ENCODE peak calls at places on chromosome 18, in eight cellular contexts. G, U, R, Z, A, M, X and Q are unnamed samples.

GRCh38 chr18:79367989-79368388 is 27.7 kb upstream of the NFATC1 start:
- DNase-seq in G (peak; percentile 70), U (peak; percentile 54), R (no peak), Z (no peak), A (no peak), M (no peak), X (no peak), Q (peak; percentile 62)

GRCh38 chr18:58116815-58117214 is 72.8 kb downstream of the NEDD4L start:
- DNase-seq in G (no peak), U (no peak), R (no peak), Z (no peak), A (no peak), M (no peak), X (no peak), Q (no peak)

GRCh38 chr18:21241224-21242131 is 554 bp upstream of the GREB1L start:
- DNase-seq in G (no peak), U (no peak), R (no peak), Z (no peak), A (no peak), M (no peak), X (no peak), Q (no peak)

GRCh38 chr18:43662657-43663056 is 385.4 kb upstream of the SYT4 start:
- DNase-seq in G (peak; percentile 93), U (peak; percentile 92), R (no peak), Z (no peak), A (peak; percentile 68), M (peak; percentile 75), X (no peak), Q (peak; percentile 80)

GRCh38 chr18:250685-251084 is 17.2 kb downstream of the THOC1 start:
- DNase-seq in G (peak; percentile 14), U (peak; percentile 15), R (no peak), Z (no peak), A (no peak), M (no peak), X (no peak), Q (no peak)

GRCh38 chr18:27609221-27609620 is 424.1 kb upstream of the CHST9 start:
- DNase-seq in G (peak; percentile 74), U (peak; percentile 29), R (no peak), Z (no peak), A (no peak), M (no peak), X (no peak), Q (peak; percentile 19)

GRCh38 chr18:76699923-76700322 is 122.4 kb upstream of the ZNF236 start:
- DNase-seq in G (peak; percentile 52), U (no peak), R (no peak), Z (no peak), A (no peak), M (no peak), X (no peak), Q (no peak)

GRCh38 chr18:73688851-73689659 is 458.6 kb downstream of the FBXO15 start:
- DNase-seq in G (peak; percentile 95), U (peak; percentile 93), R (no peak), Z (no peak), A (peak; percentile 95), M (no peak), X (peak; percentile 1), Q (peak; percentile 83)

GRCh38 chr18:48728204-48728833 is 189.5 kb downstream of the CTIF start:
- DNase-seq in G (peak; percentile 100), U (peak; percentile 99), R (no peak), Z (peak; percentile 80), A (peak; percentile 97), M (peak; percentile 93), X (no peak), Q (peak; percentile 99)

GRCh38 chr18:1958798-1959197 is 612.5 kb downstream of the METTL4 start:
- DNase-seq in G (no peak), U (no peak), R (no peak), Z (no peak), A (no peak), M (no peak), X (no peak), Q (no peak)

GRCh38 chr18:29164993-29165599 is 988.2 kb upstream of the CDH2 start:
- DNase-seq in G (peak; percentile 96), U (peak; percentile 89), R (no peak), Z (no peak), A (peak; percentile 70), M (peak; percentile 85), X (no peak), Q (peak; percentile 81)

GRCh38 chr18:72935744-72936143 is 68.0 kb upstream of the NETO1 start:
- DNase-seq in G (no peak), U (no peak), R (no peak), Z (no peak), A (no peak), M (no peak), X (no peak), Q (no peak)

GRCh38 chr18:7537145-7537544 is 30.0 kb upstream of the PTPRM start:
- DNase-seq in G (no peak), U (no peak), R (no peak), Z (no peak), A (no peak), M (no peak), X (no peak), Q (no peak)

GRCh38 chr18:53018791-53019190 is 678.8 kb downstream of the DCC start:
- DNase-seq in G (no peak), U (peak; percentile 3), R (no peak), Z (no peak), A (no peak), M (no peak), X (no peak), Q (peak; percentile 11)

GRCh38 chr18:13551841-13552733 is 174.3 kb downstream of the FAM210A start:
- DNase-seq in G (no peak), U (no peak), R (no peak), Z (no peak), A (no peak), M (no peak), X (no peak), Q (no peak)

GRCh38 chr18:34901299-34901698 is 139.9 kb upstream of the MAPRE2 start:
- DNase-seq in G (peak; percentile 18), U (no peak), R (no peak), Z (no peak), A (no peak), M (no peak), X (no peak), Q (no peak)

GRCh38 chr18:11324510-11324909 is 175.1 kb upstream of the PIEZO2 start:
- DNase-seq in G (peak; percentile 24), U (peak; percentile 35), R (no peak), Z (no peak), A (no peak), M (no peak), X (no peak), Q (no peak)

GRCh38 chr18:10020176-10020575 is 106.4 kb downstream of the VAPA start:
- DNase-seq in G (peak; percentile 19), U (no peak), R (no peak), Z (no peak), A (no peak), M (no peak), X (no peak), Q (no peak)

GRCh38 chr18:33839452-33840225 is 261.6 kb downstream of the ASXL3 start:
- DNase-seq in G (peak; percentile 56), U (peak; percentile 78), R (peak; percentile 41), Z (no peak), A (no peak), M (peak; percentile 16), X (peak; percentile 80), Q (peak; percentile 78)
- TF ChIP-seq CTCF in G (peak; percentile 91), U (peak; percentile 83), R (peak; percentile 61), Z (peak; percentile 56), A (peak; percentile 25), M (peak; percentile 58), X (peak; percentile 85), Q (peak; percentile 78)

GRCh38 chr18:46190667-46191066 is 86.5 kb downstream of the HAUS1 start:
- DNase-seq in G (no peak), U (no peak), R (no peak), Z (no peak), A (no peak), M (no peak), X (no peak), Q (no peak)
- H3K4me3 ChIP-seq in G (no peak overlapping the region), U (no peak overlapping the region), R (no peak overlapping the region), Z (no peak overlapping the region), A (no peak overlapping the region), M (no peak overlapping the region), X (no peak overlapping the region), Q (no peak overlapping the region)

GRCh38 chr18:56252456-56252855 is 385.9 kb downstream of the TXNL1 start:
- DNase-seq in G (no peak), U (no peak), R (no peak), Z (no peak), A (no peak), M (no peak), X (no peak), Q (no peak)

GRCh38 chr18:56255381-56255780 is 383.0 kb downstream of the TXNL1 start:
- DNase-seq in G (peak; percentile 54), U (no peak), R (no peak), Z (no peak), A (no peak), M (no peak), X (no peak), Q (peak; percentile 62)

GRCh38 chr18:56258178-56258577 is 380.2 kb downstream of the TXNL1 start:
- DNase-seq in G (no peak), U (no peak), R (no peak), Z (no peak), A (no peak), M (no peak), X (no peak), Q (no peak)

GRCh38 chr18:56256659-56257058 is 381.7 kb downstream of the TXNL1 start:
- DNase-seq in G (no peak), U (no peak), R (no peak), Z (no peak), A (no peak), M (no peak), X (no peak), Q (no peak)

DNA sequence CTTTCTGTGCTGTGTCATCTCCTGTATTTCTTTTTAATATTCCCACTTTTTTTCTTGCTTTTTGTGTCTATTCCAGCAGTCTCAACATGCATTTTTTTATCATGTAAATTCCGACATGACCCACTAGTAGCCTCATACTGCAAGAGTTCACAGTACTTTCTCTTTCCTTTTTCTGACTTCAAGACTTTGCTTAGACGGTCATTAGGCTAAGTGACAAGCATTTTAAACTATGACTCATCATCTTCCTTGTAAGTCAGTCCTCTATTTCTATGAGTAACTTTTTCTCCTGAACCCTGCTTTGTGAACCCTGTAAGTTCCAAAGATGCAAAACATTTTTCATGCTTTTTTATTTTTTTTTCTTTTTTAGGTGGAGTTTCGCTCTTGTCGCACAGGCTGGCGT is 381.2 kb downstream of the TXNL1 start:
- DNase-seq in G (peak; percentile 98), U (peak; percentile 91), R (no peak), Z (no peak), A (peak; percentile 64), M (no peak), X (no peak), Q (peak; percentile 67)
- TF ChIP-seq CTCF in G (no peak), U (no peak), R (no peak), Z (no peak), A (no peak), M (no peak), X (no peak), Q (no peak)

DNA sequence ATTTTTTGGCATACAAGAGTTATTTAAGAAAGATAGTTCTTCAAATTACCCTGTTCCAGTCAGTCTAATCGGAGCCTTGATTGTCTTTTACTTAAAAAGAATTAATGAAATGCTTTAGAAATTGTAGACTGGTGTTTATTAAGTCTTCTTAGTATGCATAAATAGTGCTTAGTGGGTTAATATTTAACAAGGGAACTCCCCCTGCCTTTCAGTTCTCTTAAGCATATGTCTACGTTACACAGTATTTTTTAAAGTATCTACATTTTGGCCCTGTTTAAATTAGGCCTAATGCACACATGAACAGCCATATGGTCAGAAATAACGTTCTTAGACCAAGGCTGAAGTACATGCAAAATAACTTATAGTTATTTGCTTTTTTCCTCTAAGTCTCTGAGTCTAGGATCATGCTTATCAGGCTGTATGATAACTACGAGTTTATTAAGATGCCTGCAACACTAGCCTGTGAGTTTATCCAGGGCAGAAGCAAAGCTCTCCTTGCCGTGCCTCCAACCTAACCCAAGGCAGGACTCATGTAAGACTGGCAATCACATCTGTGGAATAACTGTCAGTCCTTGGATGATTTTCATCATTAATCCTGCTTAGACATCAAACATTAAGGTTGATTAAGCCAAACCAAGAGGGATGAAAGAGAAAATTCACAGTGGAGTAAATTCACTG is 6.7 kb downstream of the BCL2 start:
- DNase-seq in G (no peak), U (no peak), R (no peak), Z (no peak), A (no peak), M (no peak), X (no peak), Q (no peak)
- H3K4me3 ChIP-seq in G (no peak overlapping the region), U (no peak overlapping the region), R (no peak overlapping the region), Z (no peak overlapping the region), A (no peak overlapping the region), M (no peak overlapping the region), X (no peak overlapping the region), Q (no peak overlapping the region)